ENCODE peak calls at places on chromosome 16, in four cellular contexts. O is erythroblast, A is neural progenitor cell, E is HT1080. K is an unnamed sample.

GRCh38 chr16:15874745-15875314 is 13.6 kb downstream of the CEP20 start:
- DNase-seq in A (peak), E (peak), O (peak), K (no peak)

GRCh38 chr16:70746040-70746707 is 54.8 kb downstream of the VAC14 start:
- DNase-seq in A (no peak), O (peak), E (peak), K (no peak)

GRCh38 chr16:89554343-89554742 is 6.1 kb upstream of the RPL13 start:
- DNase-seq in A (no peak), O (no peak), E (no peak), K (no peak)

GRCh38 chr16:66719246-66719645 is 22.7 kb upstream of the CMTM4 start:
- DNase-seq in O (no peak), E (no peak), A (no peak), K (no peak)

GRCh38 chr16:21953541-21953902 is 361 bp downstream of the UQCRC2 start:
- DNase-seq in A (no peak), O (no peak), E (no peak), K (no peak)

GRCh38 chr16:69366431-69366830 is 14.8 kb upstream of the TMED6 start:
- DNase-seq in A (no peak), O (no peak), E (no peak), K (no peak)

GRCh38 chr16:2765462-2766404 is 11.3 kb downstream of the ELOB start:
- DNase-seq in E (no peak), O (no peak), A (no peak), K (no peak)

GRCh38 chr16:79589495-79590134 is 10.9 kb downstream of the MAF start:
- DNase-seq in O (no peak), E (no peak), A (no peak), K (no peak)

GRCh38 chr16:85205747-85206471 is 93.6 kb upstream of the CIBAR2 start:
- DNase-seq in O (no peak), E (no peak), A (no peak), K (no peak)

GRCh38 chr16:11682655-11683096 is 14.4 kb downstream of the SNN start:
- DNase-seq in O (peak), A (no peak), E (peak), K (no peak)

K was measured in T-cell.